ENCODE peak calls at places on chromosome 5, in seven cellular contexts. One of them, this sample, is unnamed.

GRCh38 chr5:87732875-87733768 is 320.4 kb upstream of the CCNH start:
- DNase-seq in cardiac muscle cell: no peak
- DNase-seq in Ammon's horn: peak; percentile 64
- DNase-seq in T-helper 2 cell: no peak
- DNase-seq in amygdala: peak; percentile 30
- DNase-seq in neuronal stem cell: no peak
- DNase-seq in activated effector memory CD4-positive, alpha-beta T cell treated with Interleukin-2 at 50 U/mL for 16 hours: no peak
- DNase-seq in this sample: no peak

GRCh38 chr5:173530547-173530946 is 85.9 kb downstream of the BOD1 start:
- DNase-seq in cardiac muscle cell: peak; percentile 6
- DNase-seq in Ammon's horn: no peak
- DNase-seq in T-helper 2 cell: no peak
- DNase-seq in amygdala: no peak
- DNase-seq in neuronal stem cell: no peak
- DNase-seq in activated effector memory CD4-positive, alpha-beta T cell treated with Interleukin-2 at 50 U/mL for 16 hours: no peak
- DNase-seq in this sample: no peak

GRCh38 chr5:56148453-56148971 is 84.6 kb downstream of the ANKRD55 start:
- DNase-seq in cardiac muscle cell: no peak
- DNase-seq in Ammon's horn: no peak
- DNase-seq in T-helper 2 cell: no peak
- DNase-seq in amygdala: no peak
- DNase-seq in neuronal stem cell: no peak
- DNase-seq in activated effector memory CD4-positive, alpha-beta T cell treated with Interleukin-2 at 50 U/mL for 16 hours: no peak
- DNase-seq in this sample: no peak

GRCh38 chr5:24823625-24824024 is 178.8 kb upstream of the CDH10 start:
- DNase-seq in cardiac muscle cell: no peak
- DNase-seq in Ammon's horn: no peak
- DNase-seq in T-helper 2 cell: no peak
- DNase-seq in amygdala: no peak
- DNase-seq in neuronal stem cell: no peak
- DNase-seq in activated effector memory CD4-positive, alpha-beta T cell treated with Interleukin-2 at 50 U/mL for 16 hours: no peak
- DNase-seq in this sample: no peak

GRCh38 chr5:10801931-10802674 is 41.1 kb upstream of the DAP start:
- DNase-seq in cardiac muscle cell: peak; percentile 28
- DNase-seq in Ammon's horn: no peak
- DNase-seq in T-helper 2 cell: no peak
- DNase-seq in amygdala: no peak
- DNase-seq in neuronal stem cell: peak; percentile 9
- DNase-seq in activated effector memory CD4-positive, alpha-beta T cell treated with Interleukin-2 at 50 U/mL for 16 hours: no peak
- DNase-seq in this sample: no peak

GRCh38 chr5:160166069-160166972 is 47.1 kb upstream of the PWWP2A start:
- DNase-seq in cardiac muscle cell: no peak
- DNase-seq in Ammon's horn: no peak
- DNase-seq in T-helper 2 cell: no peak
- DNase-seq in amygdala: no peak
- DNase-seq in neuronal stem cell: no peak
- DNase-seq in activated effector memory CD4-positive, alpha-beta T cell treated with Interleukin-2 at 50 U/mL for 16 hours: no peak
- DNase-seq in this sample: no peak

GRCh38 chr5:148620696-148621095 is 33.6 kb downstream of the HTR4 start:
- DNase-seq in cardiac muscle cell: no peak
- DNase-seq in Ammon's horn: peak; percentile 20
- DNase-seq in T-helper 2 cell: no peak
- DNase-seq in amygdala: no peak
- DNase-seq in neuronal stem cell: no peak
- DNase-seq in activated effector memory CD4-positive, alpha-beta T cell treated with Interleukin-2 at 50 U/mL for 16 hours: no peak
- DNase-seq in this sample: no peak

GRCh38 chr5:125196479-125197183 is 450.2 kb upstream of the ZNF608 start:
- DNase-seq in cardiac muscle cell: peak; percentile 94
- DNase-seq in Ammon's horn: peak; percentile 54
- DNase-seq in T-helper 2 cell: no peak
- DNase-seq in amygdala: no peak
- DNase-seq in neuronal stem cell: peak; percentile 51
- DNase-seq in activated effector memory CD4-positive, alpha-beta T cell treated with Interleukin-2 at 50 U/mL for 16 hours: no peak
- DNase-seq in this sample: no peak

GRCh38 chr5:151721087-151721646 is 34.5 kb upstream of the SPARC start:
- DNase-seq in cardiac muscle cell: no peak
- DNase-seq in Ammon's horn: no peak
- DNase-seq in T-helper 2 cell: no peak
- DNase-seq in amygdala: no peak
- DNase-seq in neuronal stem cell: no peak
- DNase-seq in activated effector memory CD4-positive, alpha-beta T cell treated with Interleukin-2 at 50 U/mL for 16 hours: no peak
- DNase-seq in this sample: no peak

GRCh38 chr5:14503681-14504331 is 77.8 kb upstream of the OTULINL start:
- DNase-seq in cardiac muscle cell: no peak
- DNase-seq in Ammon's horn: no peak
- DNase-seq in T-helper 2 cell: no peak
- DNase-seq in amygdala: no peak
- DNase-seq in neuronal stem cell: no peak
- DNase-seq in activated effector memory CD4-positive, alpha-beta T cell treated with Interleukin-2 at 50 U/mL for 16 hours: no peak
- DNase-seq in this sample: no peak

GRCh38 chr5:140372971-140373487 is 13.0 kb downstream of the SLC4A9 start:
- DNase-seq in cardiac muscle cell: peak; percentile 74
- DNase-seq in Ammon's horn: peak; percentile 80
- DNase-seq in T-helper 2 cell: no peak
- DNase-seq in amygdala: peak; percentile 30
- DNase-seq in neuronal stem cell: peak; percentile 67
- DNase-seq in activated effector memory CD4-positive, alpha-beta T cell treated with Interleukin-2 at 50 U/mL for 16 hours: no peak
- DNase-seq in this sample: peak; percentile 45

GRCh38 chr5:9951861-9952260 is 297.8 kb downstream of the ATPSCKMT start:
- DNase-seq in cardiac muscle cell: no peak
- DNase-seq in Ammon's horn: no peak
- DNase-seq in T-helper 2 cell: no peak
- DNase-seq in amygdala: no peak
- DNase-seq in neuronal stem cell: no peak
- DNase-seq in activated effector memory CD4-positive, alpha-beta T cell treated with Interleukin-2 at 50 U/mL for 16 hours: no peak
- DNase-seq in this sample: no peak

GRCh38 chr5:65663804-65664521 is 39.1 kb downstream of the SHLD3 start:
- DNase-seq in cardiac muscle cell: peak; percentile 23
- DNase-seq in Ammon's horn: no peak
- DNase-seq in T-helper 2 cell: no peak
- DNase-seq in amygdala: no peak
- DNase-seq in neuronal stem cell: peak; percentile 23
- DNase-seq in activated effector memory CD4-positive, alpha-beta T cell treated with Interleukin-2 at 50 U/mL for 16 hours: no peak
- DNase-seq in this sample: no peak